ENCODE peak calls at places on chromosomes 16 and 17, in seven cellular contexts. Q is naive thymus-derived CD8-positive, alpha-beta T cell; E is stimulated activated CD8-positive, alpha-beta memory T cell treated with anti-CD3 and anti-CD28 coated beads, Interleukin-7, amount 100 ng/mL, for 1 hour; R is activated CD4-positive, alpha-beta T cell treated with anti-CD3 and anti-CD28 coated beads, Interleukin-2, amount 10 ng/mL, durations not matched to agents 7 days and 5 days; U is hippocampal formation; M is GDM1; K is left cardiac atrium. F is an unnamed sample.
A peak's percentile ranks its signal among the peaks of the same experiment; 100 is the strongest.

GRCh38 chr16:66475232-66475631 is 48.1 kb downstream of the BEAN1 start:
- DNase-seq in Q (no peak), E (no peak), R (no peak), U (no peak), M (no peak), K (no peak), F (no peak)

GRCh38 chr16:57564571-57565270 is 22.3 kb downstream of the ADGRG5 start:
- DNase-seq in Q (no peak), E (no peak), R (no peak), U (no peak), M (no peak), K (no peak), F (no peak)

GRCh38 chr16:77514500-77515225 is 79.8 kb upstream of the ADAMTS18 start:
- DNase-seq in Q (no peak), E (no peak), R (no peak), U (no peak), M (no peak), K (no peak), F (no peak)

GRCh38 chr17:81607431-81607830 is 29.5 kb downstream of the NPLOC4 start:
- DNase-seq in Q (no peak), E (no peak), R (no peak), U (no peak), M (no peak), K (no peak), F (no peak)

GRCh38 chr16:88841521-88842307 is 15.0 kb downstream of the GALNS start:
- DNase-seq in Q (no peak), E (no peak), R (no peak), U (no peak), M (no peak), K (no peak), F (no peak)

GRCh38 chr16:75230471-75231110 is 11.8 kb downstream of the CTRB1 start:
- DNase-seq in Q (no peak), E (no peak), R (no peak), U (no peak), M (no peak), K (peak; percentile 45), F (no peak)

GRCh38 chr17:55294042-55294751 is 29.4 kb downstream of the HLF start:
- DNase-seq in Q (no peak), E (no peak), R (no peak), U (no peak), M (peak; percentile 60), K (no peak), F (no peak)

GRCh38 chr16:35746281-35746962 is 2287.0 kb downstream of the TP53TG3F start:
- DNase-seq in Q (no peak), E (no peak), R (no peak), U (no peak), M (no peak), K (no peak), F (no peak)

GRCh38 chr17:55699178-55699865 is 23.3 kb downstream of the TMEM100 start:
- DNase-seq in Q (no peak), E (no peak), R (no peak), U (no peak), M (no peak), K (peak; percentile 34), F (no peak)

GRCh38 chr17:4777969-4778760 is 6.5 kb downstream of the TM4SF5 start:
- DNase-seq in Q (no peak), E (no peak), R (no peak), U (no peak), M (no peak), K (no peak), F (no peak)

GRCh38 chr16:505479-506245 is 21.9 kb upstream of the CAPN15 start:
- DNase-seq in Q (no peak), E (no peak), R (no peak), U (no peak), M (no peak), K (no peak), F (no peak)

GRCh38 chr17:16938496-16939270 is 33.2 kb downstream of the TNFRSF13B start:
- DNase-seq in Q (no peak), E (no peak), R (no peak), U (no peak), M (no peak), K (peak; percentile 14), F (no peak)

GRCh38 chr17:62179525-62180161 is 114.6 kb upstream of the MED13 start:
- DNase-seq in Q (no peak), E (no peak), R (no peak), U (no peak), M (no peak), K (no peak), F (no peak)

GRCh38 chr17:57630736-57631135 is 114.4 kb downstream of the CCDC182 start:
- DNase-seq in Q (no peak), E (no peak), R (no peak), U (no peak), M (no peak), K (no peak), F (no peak)

GRCh38 chr16:68752602-68753001 is 15.5 kb downstream of the CDH1 start:
- DNase-seq in Q (no peak), E (peak; percentile 2), R (peak; percentile 16), U (no peak), M (no peak), K (no peak), F (no peak)

GRCh38 chr16:79690159-79690558 is 89.6 kb upstream of the MAF start:
- DNase-seq in Q (no peak), E (no peak), R (no peak), U (no peak), M (no peak), K (no peak), F (no peak)

GRCh38 chr17:50461550-50462132 is 7.0 kb downstream of the CHAD start:
- DNase-seq in Q (no peak), E (no peak), R (no peak), U (no peak), M (no peak), K (no peak), F (no peak)

GRCh38 chr17:82060001-82060380 is 5.6 kb downstream of the DUS1L start:
- DNase-seq in Q (no peak), E (no peak), R (no peak), U (no peak), M (no peak), K (peak; percentile 19), F (no peak)

GRCh38 chr17:38584350-38584925 is 21.3 kb downstream of the SRCIN1 start:
- DNase-seq in Q (peak; percentile 60), E (no peak), R (peak; percentile 51), U (peak; percentile 44), M (peak; percentile 36), K (peak; percentile 61), F (peak; percentile 92)

GRCh38 chr17:83100853-83101391 is 21.5 kb downstream of the METRNL start:
- DNase-seq in Q (no peak), E (no peak), R (no peak), U (no peak), M (no peak), K (no peak), F (no peak)

GRCh38 chr16:56964243-56965148 is 2.7 kb downstream of the CETP start:
- DNase-seq in Q (peak; percentile 94), E (peak; percentile 84), R (peak; percentile 96), U (peak; percentile 50), M (peak; percentile 41), K (peak; percentile 94), F (no peak)

GRCh38 chr16:10946308-10946707 is 1.9 kb downstream of the CLEC16A start:
- DNase-seq in Q (no peak), E (no peak), R (no peak), U (no peak), M (no peak), K (no peak), F (no peak)